ENCODE peak calls at places on chromosomes 16 and 17, in nine cellular contexts. N, H, U, M, J, I, C, G and S are unnamed samples.

GRCh38 chr16:89721644-89722391 is 481 bp downstream of the ZNF276 start:
- DNase-seq in C (peak; percentile 70), H (peak; percentile 75), M (peak; percentile 17), N (peak; percentile 60), G (peak; percentile 73), J (no peak), I (peak; percentile 79), U (peak; percentile 21), S (peak; percentile 74)

GRCh38 chr16:68369168-68369567 is 58.3 kb downstream of the PRMT7 start:
- DNase-seq in M (no peak), G (no peak), J (no peak), I (no peak), C (no peak), U (no peak), H (no peak), N (no peak), S (no peak)

GRCh38 chr17:82648761-82649474 is 674 bp upstream of the WDR45B start:
- DNase-seq in H (peak; percentile 57), I (peak; percentile 35), M (no peak), G (peak; percentile 50), N (no peak), J (no peak), U (peak; percentile 41), C (no peak), S (peak; percentile 46)

GRCh38 chr17:28326114-28326513 is 7.1 kb downstream of the TMEM97 start:
- DNase-seq in J (no peak), C (no peak), M (peak; percentile 77), G (no peak), I (no peak), U (no peak), H (no peak), N (no peak), S (no peak)

GRCh38 chr16:167117-167462 is 1.3 kb downstream of the HBM start:
- DNase-seq in N (no peak), C (no peak), U (no peak), H (no peak), J (no peak), G (no peak), M (no peak), I (no peak), S (no peak)

GRCh38 chr16:49530396-49530795 is 156.8 kb downstream of the C16orf78 start:
- DNase-seq in H (no peak), M (no peak), J (no peak), G (no peak), C (no peak), I (no peak), U (no peak), N (no peak), S (no peak)

GRCh38 chr17:78172284-78173024 is 4.1 kb downstream of the SYNGR2 start:
- DNase-seq in U (peak; percentile 60), H (peak; percentile 90), M (peak; percentile 31), N (peak; percentile 52), J (no peak), G (peak; percentile 34), I (no peak), C (no peak), S (no peak)

GRCh38 chr17:59840908-59841666 is 51.7 kb downstream of the TUBD1 start:
- DNase-seq in H (peak; percentile 32), J (no peak), C (no peak), N (peak; percentile 64), U (peak; percentile 35), I (no peak), G (peak; percentile 56), M (no peak), S (peak; percentile 52)

GRCh38 chr17:17822189-17822978 is 14.4 kb downstream of the SREBF1 start:
- DNase-seq in U (no peak), H (peak; percentile 59), I (no peak), M (no peak), N (peak; percentile 86), J (no peak), G (peak; percentile 32), C (no peak), S (no peak)

GRCh38 chr17:12729086-12729485 is 60.2 kb upstream of the ARHGAP44 start:
- DNase-seq in M (no peak), N (peak; percentile 70), J (no peak), C (no peak), H (no peak), I (no peak), G (no peak), U (no peak), S (no peak)

GRCh38 chr17:59830846-59831486 is 61.8 kb downstream of the TUBD1 start:
- DNase-seq in U (no peak), G (no peak), H (no peak), J (no peak), I (peak; percentile 27), C (no peak), M (no peak), N (no peak), S (no peak)